ENCODE peak calls at places on chromosomes 3 and 15, in eight cellular contexts. One of them, this sample, is unnamed.

GRCh38 chr3:177595789-177596188 is 398.5 kb upstream of the TBL1XR1 start:
- DNase-seq in GM23338: no peak
- DNase-seq in GM23248: peak; percentile 76
- DNase-seq in fibroblast of lung: peak; percentile 92
- DNase-seq in neuronal stem cell: no peak
- DNase-seq in hepatocyte: no peak
- DNase-seq in MM.1S: no peak
- DNase-seq in PC-9: no peak
- DNase-seq in this sample: peak; percentile 80

GRCh38 chr3:135929670-135930069 is 35.9 kb upstream of the PPP2R3A start:
- DNase-seq in GM23338: no peak
- DNase-seq in GM23248: peak; percentile 88
- DNase-seq in fibroblast of lung: peak; percentile 47
- DNase-seq in neuronal stem cell: no peak
- DNase-seq in hepatocyte: peak; percentile 38
- DNase-seq in MM.1S: no peak
- DNase-seq in PC-9: peak; percentile 21
- DNase-seq in this sample: peak; percentile 50

GRCh38 chr3:124429129-124429815 is 301.0 kb upstream of the UMPS start:
- DNase-seq in GM23338: no peak
- DNase-seq in GM23248: peak; percentile 73
- DNase-seq in fibroblast of lung: peak; percentile 69
- DNase-seq in neuronal stem cell: no peak
- DNase-seq in hepatocyte: peak; percentile 55
- DNase-seq in MM.1S: no peak
- DNase-seq in PC-9: no peak
- DNase-seq in this sample: peak; percentile 82

GRCh38 chr15:59247364-59247763 is 40.7 kb downstream of the LDHAL6B start:
- DNase-seq in GM23338: peak; percentile 92
- DNase-seq in GM23248: peak; percentile 76
- DNase-seq in fibroblast of lung: peak; percentile 65
- DNase-seq in neuronal stem cell: peak; percentile 51
- DNase-seq in hepatocyte: peak; percentile 76
- DNase-seq in MM.1S: peak; percentile 36
- DNase-seq in PC-9: peak; percentile 42
- DNase-seq in this sample: peak; percentile 35

GRCh38 chr3:142077859-142078500 is 71.4 kb downstream of the TFDP2 start:
- DNase-seq in GM23338: no peak
- DNase-seq in GM23248: no peak
- DNase-seq in fibroblast of lung: no peak
- DNase-seq in neuronal stem cell: no peak
- DNase-seq in hepatocyte: no peak
- DNase-seq in MM.1S: no peak
- DNase-seq in PC-9: no peak
- DNase-seq in this sample: no peak

GRCh38 chr3:140128217-140129137 is 193.5 kb downstream of the CLSTN2 start:
- DNase-seq in GM23338: peak; percentile 81
- DNase-seq in GM23248: peak; percentile 61
- DNase-seq in fibroblast of lung: no peak
- DNase-seq in neuronal stem cell: peak; percentile 9
- DNase-seq in hepatocyte: peak; percentile 46
- DNase-seq in MM.1S: no peak
- DNase-seq in PC-9: peak; percentile 29
- DNase-seq in this sample: peak; percentile 8

GRCh38 chr3:113839551-113839950 is 963 bp downstream of the GRAMD1C start:
- DNase-seq in GM23338: no peak
- DNase-seq in GM23248: peak; percentile 21
- DNase-seq in fibroblast of lung: no peak
- DNase-seq in neuronal stem cell: no peak
- DNase-seq in hepatocyte: no peak
- DNase-seq in MM.1S: no peak
- DNase-seq in PC-9: no peak
- DNase-seq in this sample: no peak

GRCh38 chr3:157063926-157064325 is 96.0 kb downstream of the CCNL1 start:
- DNase-seq in GM23338: no peak
- DNase-seq in GM23248: no peak
- DNase-seq in fibroblast of lung: peak; percentile 83
- DNase-seq in neuronal stem cell: no peak
- DNase-seq in hepatocyte: no peak
- DNase-seq in MM.1S: no peak
- DNase-seq in PC-9: no peak
- DNase-seq in this sample: no peak

GRCh38 chr3:21142949-21143348 is 608.1 kb downstream of the ZNF385D start:
- DNase-seq in GM23338: no peak
- DNase-seq in GM23248: no peak
- DNase-seq in fibroblast of lung: no peak
- DNase-seq in neuronal stem cell: no peak
- DNase-seq in hepatocyte: no peak
- DNase-seq in MM.1S: no peak
- DNase-seq in PC-9: no peak
- DNase-seq in this sample: no peak

GRCh38 chr3:31634485-31634884 is 101.8 kb downstream of the STT3B start:
- DNase-seq in GM23338: no peak
- DNase-seq in GM23248: peak; percentile 95
- DNase-seq in fibroblast of lung: peak; percentile 61
- DNase-seq in neuronal stem cell: no peak
- DNase-seq in hepatocyte: no peak
- DNase-seq in MM.1S: no peak
- DNase-seq in PC-9: no peak
- DNase-seq in this sample: peak; percentile 65

GRCh38 chr3:190229632-190230424 is 92.4 kb downstream of the CLDN1 start:
- DNase-seq in GM23338: no peak
- DNase-seq in GM23248: peak; percentile 41
- DNase-seq in fibroblast of lung: peak; percentile 77
- DNase-seq in neuronal stem cell: no peak
- DNase-seq in hepatocyte: no peak
- DNase-seq in MM.1S: peak; percentile 13
- DNase-seq in PC-9: peak; percentile 33
- DNase-seq in this sample: peak; percentile 95

GRCh38 chr15:41936649-41937567 is 35.4 kb downstream of the EHD4 start:
- DNase-seq in GM23338: no peak
- DNase-seq in GM23248: peak; percentile 81
- DNase-seq in fibroblast of lung: peak; percentile 81
- DNase-seq in neuronal stem cell: no peak
- DNase-seq in hepatocyte: no peak
- DNase-seq in MM.1S: no peak
- DNase-seq in PC-9: no peak
- DNase-seq in this sample: no peak

GRCh38 chr3:113140876-113141275 is 70.5 kb upstream of the BOC start:
- DNase-seq in GM23338: no peak
- DNase-seq in GM23248: peak; percentile 49
- DNase-seq in fibroblast of lung: peak; percentile 69
- DNase-seq in neuronal stem cell: no peak
- DNase-seq in hepatocyte: no peak
- DNase-seq in MM.1S: no peak
- DNase-seq in PC-9: no peak
- DNase-seq in this sample: peak; percentile 56

GRCh38 chr3:129836381-129837056 is 57.0 kb downstream of the TMCC1 start:
- DNase-seq in GM23338: peak; percentile 38
- DNase-seq in GM23248: peak; percentile 22
- DNase-seq in fibroblast of lung: peak; percentile 14
- DNase-seq in neuronal stem cell: peak; percentile 14
- DNase-seq in hepatocyte: no peak
- DNase-seq in MM.1S: no peak
- DNase-seq in PC-9: no peak
- DNase-seq in this sample: no peak

GRCh38 chr3:31173118-31173718 is 278.8 kb upstream of the GADL1 start:
- DNase-seq in GM23338: no peak
- DNase-seq in GM23248: no peak
- DNase-seq in fibroblast of lung: no peak
- DNase-seq in neuronal stem cell: no peak
- DNase-seq in hepatocyte: no peak
- DNase-seq in MM.1S: no peak
- DNase-seq in PC-9: no peak
- DNase-seq in this sample: no peak

GRCh38 chr3:52685285-52685704 is 418 bp downstream of the PBRM1 start:
- DNase-seq in GM23338: peak; percentile 87
- DNase-seq in GM23248: peak; percentile 91
- DNase-seq in fibroblast of lung: no peak
- DNase-seq in neuronal stem cell: no peak
- DNase-seq in hepatocyte: peak; percentile 92
- DNase-seq in MM.1S: peak; percentile 92
- DNase-seq in PC-9: peak; percentile 83
- DNase-seq in this sample: peak; percentile 62

GRCh38 chr3:194076486-194076885 is 59.5 kb upstream of the HES1 start:
- DNase-seq in GM23338: no peak
- DNase-seq in GM23248: no peak
- DNase-seq in fibroblast of lung: no peak
- DNase-seq in neuronal stem cell: no peak
- DNase-seq in hepatocyte: no peak
- DNase-seq in MM.1S: peak; percentile 34
- DNase-seq in PC-9: no peak
- DNase-seq in this sample: no peak

GRCh38 chr3:194073926-194074325 is 62.0 kb upstream of the HES1 start:
- DNase-seq in GM23338: no peak
- DNase-seq in GM23248: no peak
- DNase-seq in fibroblast of lung: no peak
- DNase-seq in neuronal stem cell: no peak
- DNase-seq in hepatocyte: no peak
- DNase-seq in MM.1S: no peak
- DNase-seq in PC-9: no peak
- DNase-seq in this sample: no peak

GRCh38 chr3:194077602-194078001 is 58.3 kb upstream of the HES1 start:
- DNase-seq in GM23338: no peak
- DNase-seq in GM23248: no peak
- DNase-seq in fibroblast of lung: no peak
- DNase-seq in neuronal stem cell: no peak
- DNase-seq in hepatocyte: no peak
- DNase-seq in MM.1S: no peak
- DNase-seq in PC-9: no peak
- DNase-seq in this sample: no peak

GRCh38 chr3:194075088-194075615 is 60.8 kb upstream of the HES1 start:
- DNase-seq in GM23338: no peak
- DNase-seq in GM23248: no peak
- DNase-seq in fibroblast of lung: peak; percentile 49
- DNase-seq in neuronal stem cell: no peak
- DNase-seq in hepatocyte: no peak
- DNase-seq in MM.1S: no peak
- DNase-seq in PC-9: no peak
- DNase-seq in this sample: no peak

GRCh38 chr3:194075802-194076460 is 60.0 kb upstream of the HES1 start:
- DNase-seq in GM23338: no peak
- DNase-seq in GM23248: no peak
- DNase-seq in fibroblast of lung: no peak
- DNase-seq in neuronal stem cell: no peak
- DNase-seq in hepatocyte: no peak
- DNase-seq in MM.1S: peak; percentile 87
- DNase-seq in PC-9: peak; percentile 68
- DNase-seq in this sample: no peak
- H2AFZ ChIP-seq in GM23338: peak overlapping the region; percentile 69
- H2AFZ ChIP-seq in GM23248: no peak overlapping the region
- H2AFZ ChIP-seq in fibroblast of lung: no peak overlapping the region
- H2AFZ ChIP-seq in neuronal stem cell: peak overlapping the region; percentile 80
- H2AFZ ChIP-seq in hepatocyte: no peak overlapping the region
- H2AFZ ChIP-seq in MM.1S: no peak overlapping the region
- H2AFZ ChIP-seq in PC-9: no peak overlapping the region
- H2AFZ ChIP-seq in this sample: no peak overlapping the region

DNA sequence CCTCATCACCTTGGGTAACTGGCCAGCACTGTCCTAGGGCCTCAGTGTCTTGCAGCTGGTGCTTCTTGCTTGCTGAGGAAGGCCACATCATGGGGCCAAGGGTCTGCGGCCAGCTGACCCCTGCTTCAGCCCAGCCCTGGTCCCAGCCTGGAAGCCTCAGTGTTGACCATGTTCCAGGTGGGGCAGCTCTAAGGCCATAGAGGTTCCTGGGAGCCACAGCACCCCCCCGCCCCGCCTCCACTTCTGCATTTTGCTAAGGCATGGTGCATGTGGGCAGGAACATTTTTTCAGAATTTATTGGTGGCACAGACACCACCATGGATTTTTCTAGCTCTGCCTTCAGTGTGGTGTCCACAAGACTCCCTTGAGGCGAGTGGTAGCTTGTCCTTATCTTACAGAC is 1.9 kb upstream of the CHST14 start:
- DNase-seq in GM23338: no peak
- DNase-seq in GM23248: no peak
- DNase-seq in fibroblast of lung: no peak
- DNase-seq in neuronal stem cell: no peak
- DNase-seq in hepatocyte: no peak
- DNase-seq in MM.1S: no peak
- DNase-seq in PC-9: no peak
- DNase-seq in this sample: no peak
- H3K27ac ChIP-seq in GM23338: no peak overlapping the region
- H3K27ac ChIP-seq in GM23248: no peak overlapping the region
- H3K27ac ChIP-seq in fibroblast of lung: no peak overlapping the region
- H3K27ac ChIP-seq in neuronal stem cell: no peak overlapping the region
- H3K27ac ChIP-seq in hepatocyte: no peak overlapping the region
- H3K27ac ChIP-seq in MM.1S: no peak overlapping the region
- H3K27ac ChIP-seq in PC-9: no peak overlapping the region
- H3K27ac ChIP-seq in this sample: no peak overlapping the region

DNA sequence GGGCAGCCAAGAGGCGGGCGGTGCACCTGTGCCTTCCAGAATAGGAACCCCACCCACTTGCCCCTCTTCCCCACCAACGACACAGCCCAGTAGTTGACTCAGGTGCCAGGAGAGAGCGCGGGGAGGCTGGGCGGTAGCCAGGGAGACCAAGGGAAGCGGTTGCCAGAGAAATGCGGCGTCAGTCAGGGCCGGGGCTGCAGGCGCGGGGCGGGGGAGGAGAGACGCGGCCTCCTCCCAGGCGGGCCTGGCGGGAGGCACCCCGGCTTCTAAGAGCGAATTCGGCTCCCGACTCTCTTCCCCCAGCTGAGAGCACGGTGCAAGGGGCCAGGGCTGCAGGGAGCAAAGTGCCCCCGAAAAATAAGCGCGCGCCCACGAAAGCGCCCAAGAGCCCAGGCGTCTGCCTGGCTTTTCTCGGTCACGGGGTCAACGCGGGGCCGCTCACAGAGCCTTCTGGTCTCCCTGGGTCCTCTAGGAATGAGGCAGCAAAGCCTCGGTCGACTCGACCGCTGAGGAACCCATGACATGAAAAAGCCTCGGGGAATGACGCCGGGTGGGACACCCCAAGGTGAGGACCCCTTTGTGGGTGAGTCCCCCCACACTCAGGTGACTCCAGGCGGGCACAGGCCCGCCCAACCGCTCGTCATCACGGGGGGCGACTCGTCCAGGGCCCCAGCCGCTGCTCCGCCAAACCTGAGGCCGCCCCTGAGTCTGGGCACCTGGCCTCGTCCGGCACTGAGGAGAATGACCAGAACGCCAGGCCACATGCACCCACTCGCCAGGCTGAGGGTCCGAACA is 716 bp downstream of the CPEB1 start:
- DNase-seq in GM23338: peak; percentile 85
- DNase-seq in GM23248: peak; percentile 25
- DNase-seq in fibroblast of lung: no peak
- DNase-seq in neuronal stem cell: no peak
- DNase-seq in hepatocyte: peak; percentile 16
- DNase-seq in MM.1S: no peak
- DNase-seq in PC-9: no peak
- DNase-seq in this sample: no peak
- H3K4me3 ChIP-seq in GM23338: peak overlapping the region; percentile 62
- H3K4me3 ChIP-seq in GM23248: peak overlapping the region; percentile 68
- H3K4me3 ChIP-seq in fibroblast of lung: no peak overlapping the region
- H3K4me3 ChIP-seq in neuronal stem cell: peak overlapping the region; percentile 55
- H3K4me3 ChIP-seq in hepatocyte: no peak overlapping the region
- H3K4me3 ChIP-seq in MM.1S: no peak overlapping the region
- H3K4me3 ChIP-seq in PC-9: no peak overlapping the region
- H3K4me3 ChIP-seq in this sample: no peak overlapping the region

DNA sequence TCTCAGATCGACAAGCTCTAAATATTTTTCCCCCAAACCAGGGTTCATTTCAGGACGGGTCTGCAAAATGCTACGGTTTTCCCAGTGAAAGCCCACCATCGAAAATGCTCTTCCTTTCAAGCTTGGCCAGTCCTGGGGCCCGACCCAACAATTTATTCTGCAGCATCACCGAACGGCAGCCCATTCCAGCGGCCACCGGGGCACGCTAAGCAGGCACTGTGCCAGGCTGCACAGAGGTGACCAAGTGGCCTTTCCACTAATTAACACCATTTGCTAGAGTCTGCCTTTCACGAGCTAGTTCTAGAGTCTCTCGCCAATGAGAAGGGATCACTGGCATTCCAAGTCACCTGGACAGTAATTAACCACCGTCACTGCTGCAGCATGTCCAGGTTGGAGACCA is 14.4 kb downstream of the RGMA start:
- DNase-seq in GM23338: no peak
- DNase-seq in GM23248: no peak
- DNase-seq in fibroblast of lung: no peak
- DNase-seq in neuronal stem cell: no peak
- DNase-seq in hepatocyte: no peak
- DNase-seq in MM.1S: no peak
- DNase-seq in PC-9: no peak
- DNase-seq in this sample: no peak
- H2AFZ ChIP-seq in GM23338: no peak overlapping the region
- H2AFZ ChIP-seq in GM23248: no peak overlapping the region
- H2AFZ ChIP-seq in fibroblast of lung: no peak overlapping the region
- H2AFZ ChIP-seq in neuronal stem cell: no peak overlapping the region
- H2AFZ ChIP-seq in hepatocyte: no peak overlapping the region
- H2AFZ ChIP-seq in MM.1S: no peak overlapping the region
- H2AFZ ChIP-seq in PC-9: no peak overlapping the region
- H2AFZ ChIP-seq in this sample: no peak overlapping the region

This sample was measured in mammary epithelial cell.